ENCODE peak calls at places on chromosomes 3 and 15, in five cellular contexts. W, S, I, J and V are unnamed samples.

GRCh38 chr3:194097141-194097880 is 38.6 kb upstream of the HES1 start:
- DNase-seq in W (no peak), S (no peak), I (no peak), J (no peak), V (no peak)

GRCh38 chr15:33104276-33104675 is 90.2 kb downstream of the FMN1 start:
- DNase-seq in W (no peak), S (peak; percentile 87), I (no peak), J (no peak), V (no peak)

GRCh38 chr3:10170915-10171478 is 6.3 kb downstream of the IRAK2 start:
- DNase-seq in W (no peak), S (no peak), I (no peak), J (no peak), V (no peak)

GRCh38 chr3:187750041-187750512 is 4.8 kb upstream of the BCL6 start:
- DNase-seq in W (no peak), S (no peak), I (peak; percentile 91), J (no peak), V (no peak)

GRCh38 chr15:44812029-44812517 is 75.7 kb downstream of the TRIM69 start:
- DNase-seq in W (no peak), S (no peak), I (no peak), J (no peak), V (no peak)

GRCh38 chr3:13352621-13353131 is 67.4 kb downstream of the NUP210 start:
- DNase-seq in W (no peak), S (peak; percentile 50), I (no peak), J (no peak), V (no peak)

GRCh38 chr15:32819406-32819930 is 101.7 kb downstream of the GREM1 start:
- DNase-seq in W (no peak), S (no peak), I (no peak), J (no peak), V (no peak)

GRCh38 chr3:158103956-158104338 is 2.3 kb downstream of the SHOX2 start:
- DNase-seq in W (no peak), S (no peak), I (peak; percentile 58), J (no peak), V (no peak)

GRCh38 chr15:64845183-64845611 is 3.5 kb downstream of the PLEKHO2 start:
- DNase-seq in W (no peak), S (no peak), I (no peak), J (no peak), V (no peak)

GRCh38 chr15:71545923-71546322 is 264.4 kb upstream of the NR2E3 start:
- DNase-seq in W (no peak), S (no peak), I (no peak), J (no peak), V (no peak)

GRCh38 chr3:170506556-170506955 is 79.3 kb downstream of the SLC7A14 start:
- DNase-seq in W (no peak), S (peak; percentile 33), I (peak; percentile 37), J (no peak), V (peak; percentile 18)

GRCh38 chr15:87326274-87326673 is 930.3 kb downstream of the NTRK3 start:
- DNase-seq in W (no peak), S (no peak), I (no peak), J (no peak), V (no peak)

GRCh38 chr3:112635674-112636073 is 5.3 kb downstream of the CCDC80 start:
- DNase-seq in W (no peak), S (peak; percentile 79), I (no peak), J (no peak), V (peak; percentile 90)

GRCh38 chr3:99319961-99320360 is 318.4 kb upstream of the COL8A1 start:
- DNase-seq in W (no peak), S (peak; percentile 78), I (no peak), J (no peak), V (peak; percentile 72)

GRCh38 chr3:179318876-179319275 is 4.0 kb upstream of the ZNF639 start:
- DNase-seq in W (no peak), S (no peak), I (no peak), J (no peak), V (no peak)

GRCh38 chr15:74443100-74443909 is 9.5 kb upstream of the SEMA7A start:
- DNase-seq in W (no peak), S (no peak), I (no peak), J (peak; percentile 34), V (no peak)

GRCh38 chr3:308597-309321 is 112.2 kb downstream of the CHL1 start:
- DNase-seq in W (no peak), S (no peak), I (peak; percentile 31), J (peak; percentile 56), V (no peak)

GRCh38 chr15:32828507-32829186 is 110.8 kb downstream of the GREM1 start:
- DNase-seq in W (no peak), S (peak; percentile 89), I (no peak), J (no peak), V (peak; percentile 80)

GRCh38 chr3:175304437-175304836 is 445.3 kb downstream of the NAALADL2 start:
- DNase-seq in W (no peak), S (no peak), I (no peak), J (no peak), V (no peak)

DNA sequence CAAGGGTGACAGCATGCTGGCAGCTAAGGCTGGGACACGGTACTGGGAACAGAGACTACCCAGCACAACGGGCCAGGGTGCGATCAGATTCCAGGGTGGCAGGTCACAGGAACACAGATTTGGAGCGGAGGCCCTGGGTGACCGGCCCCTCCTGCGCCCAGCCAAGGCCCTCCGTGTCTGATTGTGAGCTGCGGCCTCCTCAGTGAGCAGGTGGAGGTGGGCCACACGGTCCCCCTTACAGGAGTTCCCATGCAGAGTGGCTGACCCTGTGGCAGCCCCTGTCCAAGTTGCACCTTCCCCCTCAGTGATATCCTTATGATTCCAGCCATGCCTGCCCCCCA is 28.9 kb upstream of the PARL start:
- DNase-seq in W (no peak), S (no peak), I (no peak), J (no peak), V (no peak)
- H3K4me3 ChIP-seq in W (no peak overlapping the region), S (no peak overlapping the region), I (no peak overlapping the region), J (no peak overlapping the region), V (no peak overlapping the region)

GRCh38 chr15:60010467-60011257 is 6.6 kb downstream of the FOXB1 start:
- DNase-seq in W (no peak), S (no peak), I (peak; percentile 57), J (no peak), V (no peak)
- H3K27me3 ChIP-seq in W (peaks cover 41% of the 10 kb centered on the region), S (peaks cover 73% of the 10 kb centered on the region), I (peaks cover 14% of the 10 kb centered on the region), J (no peaks in the 10 kb centered on the region), V (peaks cover 51% of the 10 kb centered on the region)

DNA sequence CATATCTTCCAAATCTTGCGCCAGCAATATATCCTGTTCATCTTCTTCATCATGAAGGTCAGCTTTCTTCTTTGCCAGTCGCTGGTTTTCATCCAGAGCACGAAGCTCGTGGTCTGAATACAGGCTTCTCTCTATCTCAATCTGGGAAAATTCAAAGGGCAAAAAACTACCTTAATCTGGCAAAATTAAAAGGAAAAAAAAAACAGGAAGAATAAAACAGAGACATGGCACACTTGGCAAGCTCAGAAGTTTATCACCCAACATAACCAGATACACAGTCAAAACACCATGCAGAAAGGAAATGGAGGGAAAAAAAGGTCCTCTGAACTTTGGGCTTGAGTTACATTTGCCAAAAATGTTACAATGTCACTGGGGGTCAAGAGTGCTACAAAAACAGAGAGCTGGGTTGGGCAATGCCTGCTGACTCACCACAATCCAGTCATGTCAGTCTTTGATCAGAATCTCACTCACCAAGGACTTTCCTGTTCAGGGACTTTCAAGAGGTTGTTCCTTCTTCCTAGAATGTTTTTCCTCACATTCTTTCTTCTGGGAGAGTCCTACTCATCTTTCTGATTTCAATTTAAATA is 1.5 kb downstream of the MRPL46 start:
- DNase-seq in W (no peak), S (peak; percentile 58), I (no peak), J (no peak), V (no peak)
- H3K4me3 ChIP-seq in W (no peak overlapping the region), S (no peak overlapping the region), I (peak overlapping the region; percentile 91), J (no peak overlapping the region), V (no peak overlapping the region)

GRCh38 chr3:138068579-138069174 is 46.7 kb downstream of the DZIP1L start:
- DNase-seq in W (peak; percentile 78), S (peak; percentile 60), I (peak; percentile 89), J (peak; percentile 93), V (peak; percentile 68)
- H3K27me3 ChIP-seq in W (no peaks in the 10 kb centered on the region), S (no peaks in the 10 kb centered on the region), I (no peaks in the 10 kb centered on the region), J (no peaks in the 10 kb centered on the region), V (no peaks in the 10 kb centered on the region)

DNA sequence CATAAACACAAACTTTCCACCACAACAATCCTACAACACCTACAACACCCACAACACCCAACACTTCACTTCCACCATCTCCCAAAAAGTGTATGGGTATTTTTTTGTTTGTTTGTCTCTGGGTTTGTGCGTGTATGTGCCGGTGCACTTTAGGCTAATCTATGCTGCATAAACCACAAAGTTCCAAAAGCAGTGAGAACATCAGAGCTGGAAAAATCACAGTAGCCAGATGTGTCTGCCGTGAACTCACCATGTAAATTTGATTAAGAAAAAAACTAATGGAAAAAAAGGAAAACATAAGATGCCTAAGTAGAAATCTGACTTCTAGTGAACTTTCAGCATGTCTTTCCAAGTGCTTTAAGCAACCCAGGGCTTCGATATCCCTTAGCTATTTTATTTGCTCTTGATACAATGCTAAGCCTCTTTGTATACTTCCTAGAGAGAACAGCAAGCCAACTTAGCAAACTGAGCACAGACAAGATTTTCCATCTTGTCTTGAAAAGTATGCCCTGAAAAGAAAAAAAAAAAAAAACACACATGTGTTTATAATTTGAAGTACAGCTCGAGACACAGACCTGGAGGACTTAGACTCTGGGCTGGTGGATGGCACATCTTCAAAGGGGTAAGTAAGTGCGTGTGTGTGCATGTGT is 91.4 kb downstream of the WWTR1 start:
- DNase-seq in W (no peak), S (no peak), I (no peak), J (no peak), V (no peak)
- H3K4me3 ChIP-seq in W (no peak overlapping the region), S (no peak overlapping the region), I (no peak overlapping the region), J (no peak overlapping the region), V (no peak overlapping the region)

GRCh38 chr15:88746451-88746850 is 56.8 kb upstream of the ACAN start:
- DNase-seq in W (no peak), S (no peak), I (no peak), J (no peak), V (no peak)
- H3K27me3 ChIP-seq in W (peaks cover 13% of the 10 kb centered on the region), S (no peaks in the 10 kb centered on the region), I (no peaks in the 10 kb centered on the region), J (no peaks in the 10 kb centered on the region), V (peaks cover 5% of the 10 kb centered on the region)

GRCh38 chr3:115658337-115659181 is 35.2 kb downstream of the GAP43 start:
- DNase-seq in W (no peak), S (peak; percentile 81), I (peak; percentile 95), J (peak; percentile 93), V (peak; percentile 63)
- H3K4me3 ChIP-seq in W (peak overlapping the region; percentile 77), S (peak overlapping the region; percentile 61), I (peak overlapping the region; percentile 74), J (peak overlapping the region; percentile 78), V (peak overlapping the region; percentile 59)

GRCh38 chr3:156409694-156410093 is 145.2 kb downstream of the SSR3 start:
- DNase-seq in W (no peak), S (no peak), I (no peak), J (no peak), V (no peak)
- H3K27me3 ChIP-seq in W (peaks cover 7% of the 10 kb centered on the region), S (no peaks in the 10 kb centered on the region), I (no peaks in the 10 kb centered on the region), J (no peaks in the 10 kb centered on the region), V (peaks cover 5% of the 10 kb centered on the region)